ENCODE peak calls at places on chromosomes 6 and 20, in seven cellular contexts. S is transverse colon, V is endothelial cell of umbilical vein, N is stomach, E is breast epithelium, A is GM12878, T is sigmoid colon. W is an unnamed sample.

GRCh38 chr20:59185809-59186208 is 22.2 kb downstream of the ZNF831 start:
- DNase-seq in N (no peak), E (no peak), V (no peak), S (no peak), A (no peak), T (no peak), W (no peak)

GRCh38 chr20:1855113-1855512 is 40.1 kb upstream of the SIRPA start:
- DNase-seq in E (no peak), S (no peak), A (no peak), T (no peak), V (no peak), N (no peak), W (no peak)

GRCh38 chr20:35263609-35264223 is 14.2 kb downstream of the MMP24OS start:
- DNase-seq in S (no peak), V (no peak), A (no peak), T (no peak), E (peak; percentile 56), N (peak; percentile 84), W (no peak)

GRCh38 chr6:159806021-159806458 is 6.0 kb downstream of the PNLDC1 start:
- DNase-seq in S (no peak), T (no peak), E (no peak), N (no peak), V (no peak), A (no peak), W (peak; percentile 35)

GRCh38 chr6:32982084-32982701 is 13.8 kb downstream of the BRD2 start:
- DNase-seq in S (no peak), V (no peak), T (no peak), E (no peak), A (no peak), N (no peak), W (no peak)

GRCh38 chr20:46563170-46563847 is 12.9 kb upstream of the OCSTAMP start:
- DNase-seq in A (no peak), E (no peak), T (no peak), V (no peak), S (no peak), N (no peak), W (no peak)

GRCh38 chr6:52013035-52013434 is 74.4 kb downstream of the PKHD1 start:
- DNase-seq in V (no peak), E (peak; percentile 20), N (peak; percentile 35), S (no peak), A (no peak), T (peak; percentile 83), W (no peak)

GRCh38 chr6:106167105-106167814 is 81.1 kb downstream of the PRDM1 start:
- DNase-seq in T (no peak), A (peak; percentile 93), E (no peak), N (no peak), V (no peak), S (no peak), W (no peak)

GRCh38 chr20:51384854-51385253 is 157.7 kb downstream of the NFATC2 start:
- DNase-seq in S (no peak), V (no peak), A (no peak), T (peak; percentile 0), N (no peak), E (no peak), W (no peak)

GRCh38 chr6:33199687-33200233 is 705 bp downstream of the RXRB start:
- DNase-seq in V (peak; percentile 53), S (peak; percentile 86), A (no peak), N (peak; percentile 75), T (peak; percentile 86), E (no peak), W (peak; percentile 94)

GRCh38 chr6:33417127-33417902 is 592 bp downstream of the CUTA start:
- DNase-seq in E (no peak), V (peak; percentile 30), N (no peak), S (no peak), A (no peak), T (no peak), W (peak; percentile 87)

GRCh38 chr6:44012078-44012493 is 115.2 kb downstream of the MRPL14 start:
- DNase-seq in A (no peak), V (peak; percentile 16), E (no peak), N (no peak), T (peak; percentile 29), S (no peak), W (peak; percentile 57)

GRCh38 chr20:2801459-2801728 is 967 bp upstream of the CPXM1 start:
- DNase-seq in N (no peak), T (no peak), A (no peak), V (no peak), E (peak; percentile 41), S (no peak), W (no peak)

GRCh38 chr6:140441256-140441655 is 1066.8 kb upstream of the CITED2 start:
- DNase-seq in A (no peak), S (peak; percentile 41), N (peak; percentile 46), V (peak; percentile 57), E (peak; percentile 30), T (peak; percentile 66), W (peak; percentile 73)

GRCh38 chr20:37484386-37484785 is 36.7 kb upstream of the NNAT start:
- DNase-seq in E (no peak), S (no peak), V (peak; percentile 26), N (no peak), A (no peak), T (peak; percentile 28), W (no peak)

GRCh38 chr6:128410584-128410983 is 109.8 kb downstream of the PTPRK start:
- DNase-seq in E (no peak), A (no peak), T (no peak), N (no peak), V (peak; percentile 8), S (peak; percentile 47), W (no peak)

GRCh38 chr6:26394289-26394688 is 7.8 kb upstream of the BTN3A1 start:
- DNase-seq in V (peak; percentile 85), E (no peak), S (no peak), A (no peak), N (peak; percentile 27), T (no peak), W (no peak)

GRCh38 chr6:144006731-144007454 is 1.2 kb downstream of the PLAGL1 start:
- DNase-seq in V (peak; percentile 67), A (no peak), T (no peak), E (no peak), N (no peak), S (peak; percentile 10), W (no peak)

GRCh38 chr6:1595271-1596087 is 14.2 kb upstream of the FOXC1 start:
- DNase-seq in E (no peak), T (no peak), N (no peak), A (no peak), S (no peak), V (no peak), W (peak; percentile 69)

GRCh38 chr6:89357390-89357789 is 4.9 kb upstream of the UBE2J1 start:
- DNase-seq in V (peak; percentile 58), A (peak; percentile 87), T (no peak), S (peak; percentile 40), E (no peak), N (no peak), W (no peak)

GRCh38 chr20:36086767-36087166 is 67.8 kb upstream of the EPB41L1 start:
- DNase-seq in T (no peak), N (no peak), S (no peak), E (no peak), A (no peak), V (no peak), W (no peak)

GRCh38 chr6:70175770-70176169 is 127.1 kb downstream of the COL9A1 start:
- DNase-seq in E (no peak), A (no peak), V (no peak), T (no peak), S (no peak), N (no peak), W (no peak)

GRCh38 chr20:2942439-2942838 is 69.2 kb downstream of the PTPRA start:
- DNase-seq in V (peak; percentile 30), E (no peak), T (no peak), N (no peak), A (no peak), S (no peak), W (no peak)

GRCh38 chr6:20707870-20708269 is 173.6 kb downstream of the CDKAL1 start:
- DNase-seq in N (no peak), V (no peak), A (no peak), E (no peak), T (no peak), S (no peak), W (no peak)

GRCh38 chr6:166415306-166415705 is 32.6 kb upstream of the MPC1 start:
- DNase-seq in V (no peak), S (peak; percentile 33), N (no peak), E (no peak), A (no peak), T (no peak), W (peak; percentile 77)

GRCh38 chr20:5170341-5170740 is 43.5 kb downstream of the CDS2 start:
- DNase-seq in N (no peak), S (no peak), V (no peak), E (no peak), T (no peak), A (no peak), W (no peak)
- H3K4me1 ChIP-seq in N (peaks cover 45% of the 10 kb centered on the region), S (peaks cover 32% of the 10 kb centered on the region), V (peaks cover 19% of the 10 kb centered on the region), E (no peaks in the 10 kb centered on the region), T (no peaks in the 10 kb centered on the region), A (peaks cover 56% of the 10 kb centered on the region), W (peaks cover 24% of the 10 kb centered on the region)

GRCh38 chr20:62393266-62393665 is 6.4 kb downstream of the RPS21 start:
- DNase-seq in A (no peak), S (no peak), V (no peak), T (no peak), N (no peak), E (no peak), W (no peak)
- TF ChIP-seq POLR2AphosphoS5 in A (no peak), S (no peak), V (no peak), T (no peak), N (no peak), E (no peak), W (no peak)

GRCh38 chr6:98041921-98042320 is 758.9 kb upstream of the MMS22L start:
- DNase-seq in N (no peak), S (no peak), E (no peak), T (no peak), A (no peak), V (no peak), W (no peak)
- H3K4me1 ChIP-seq in N (no peaks in the 10 kb centered on the region), S (no peaks in the 10 kb centered on the region), E (no peaks in the 10 kb centered on the region), T (no peaks in the 10 kb centered on the region), A (no peaks in the 10 kb centered on the region), V (no peaks in the 10 kb centered on the region), W (no peaks in the 10 kb centered on the region)

GRCh38 chr6:84772428-84773132 is 8.2 kb upstream of the TBX18 start:
- DNase-seq in S (no peak), V (no peak), N (no peak), T (no peak), E (no peak), A (no peak), W (peak; percentile 62)

GRCh38 chr6:84770521-84770920 is 6.1 kb upstream of the TBX18 start:
- DNase-seq in N (no peak), T (no peak), V (no peak), S (no peak), E (no peak), A (no peak), W (no peak)

GRCh38 chr6:84773431-84774173 is 9.2 kb upstream of the TBX18 start:
- DNase-seq in N (no peak), V (peak; percentile 70), T (no peak), A (no peak), S (no peak), E (no peak), W (peak; percentile 73)

GRCh38 chr6:84773133-84773430 is 8.7 kb upstream of the TBX18 start:
- DNase-seq in N (no peak), E (no peak), A (no peak), T (no peak), V (peak; percentile 49), S (no peak), W (no peak)

DNA sequence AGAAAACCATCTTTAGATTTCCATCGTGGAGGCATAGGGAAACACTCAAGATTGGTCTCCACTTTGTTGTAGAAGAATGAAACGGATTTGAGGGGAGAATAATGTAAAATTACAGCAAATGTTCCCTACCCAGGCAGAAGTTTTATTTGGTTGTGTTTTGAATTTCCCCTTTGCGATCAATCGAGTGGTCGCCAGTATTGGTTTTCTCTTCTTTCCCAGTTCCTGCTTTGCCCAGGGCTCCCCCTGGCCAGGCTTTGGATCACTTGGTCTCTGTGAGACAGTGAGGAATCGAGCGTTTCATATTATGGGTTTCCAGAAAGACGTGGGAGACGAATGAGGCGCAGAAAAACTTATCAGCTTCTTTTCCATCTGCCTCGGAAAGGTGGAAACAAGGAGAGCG is 7.3 kb upstream of the TBX18 start:
- DNase-seq in V (peak; percentile 35), S (no peak), T (no peak), N (no peak), A (no peak), E (no peak), W (no peak)
- TF ChIP-seq POLR2AphosphoS5 in V (no peak), S (no peak), T (peak; percentile 41), N (no peak), A (no peak), E (no peak), W (no peak)

W was measured in spleen.